ENCODE peak calls at places on chromosomes 3 and 15, in eight cellular contexts. S, K, Q, R, J, Z, O and A are unnamed samples.

GRCh38 chr3:197881601-197882000 is 68.4 kb upstream of the RPL35A start:
- DNase-seq in S (no peak), K (no peak), Q (no peak), R (no peak), J (no peak), Z (no peak), O (no peak), A (no peak)

GRCh38 chr3:187722206-187722612 is 19.9 kb upstream of the RTP2 start:
- DNase-seq in S (no peak), K (no peak), Q (no peak), R (no peak), J (peak; percentile 62), Z (no peak), O (no peak), A (no peak)

GRCh38 chr3:149401215-149401925 is 23.9 kb upstream of the TM4SF1 start:
- DNase-seq in S (no peak), K (peak; percentile 90), Q (no peak), R (no peak), J (no peak), Z (no peak), O (no peak), A (no peak)

GRCh38 chr3:123330441-123330991 is 118.4 kb downstream of the ADCY5 start:
- DNase-seq in S (no peak), K (no peak), Q (peak; percentile 18), R (peak; percentile 58), J (no peak), Z (no peak), O (no peak), A (no peak)

GRCh38 chr3:52072020-52072419 is 15.6 kb upstream of the DUSP7 start:
- DNase-seq in S (no peak), K (no peak), Q (no peak), R (no peak), J (no peak), Z (no peak), O (no peak), A (no peak)

GRCh38 chr3:16999871-17000270 is 115.1 kb downstream of the PLCL2 start:
- DNase-seq in S (no peak), K (no peak), Q (no peak), R (no peak), J (peak; percentile 83), Z (no peak), O (no peak), A (no peak)

GRCh38 chr3:132721479-132722164 is 587 bp downstream of the NPHP3 start:
- DNase-seq in S (peak; percentile 28), K (peak; percentile 67), Q (peak; percentile 65), R (peak; percentile 70), J (peak; percentile 82), Z (peak; percentile 37), O (no peak), A (no peak)

GRCh38 chr3:170357176-170357919 is at the start of gene SKIL:
- DNase-seq in S (peak; percentile 96), K (peak; percentile 96), Q (peak; percentile 98), R (peak; percentile 98), J (peak; percentile 96), Z (peak; percentile 98), O (peak; percentile 96), A (peak; percentile 95)

GRCh38 chr3:151476344-151477018 is 15.6 kb upstream of the IGSF10 start:
- DNase-seq in S (no peak), K (no peak), Q (no peak), R (no peak), J (peak; percentile 10), Z (no peak), O (no peak), A (no peak)

GRCh38 chr3:35929158-35929557 is 289.8 kb downstream of the ARPP21 start:
- DNase-seq in S (no peak), K (peak; percentile 18), Q (no peak), R (no peak), J (no peak), Z (no peak), O (no peak), A (no peak)

GRCh38 chr3:59320080-59320479 is 270.3 kb upstream of the CFAP20DC start:
- DNase-seq in S (no peak), K (no peak), Q (no peak), R (no peak), J (no peak), Z (no peak), O (no peak), A (no peak)

GRCh38 chr3:133038089-133038730 is at the start of gene TMEM108:
- DNase-seq in S (no peak), K (peak; percentile 58), Q (peak; percentile 52), R (peak; percentile 78), J (peak; percentile 98), Z (peak; percentile 8), O (no peak), A (no peak)

GRCh38 chr15:44584162-44584749 is 47.3 kb downstream of the EIF3J start:
- DNase-seq in S (peak; percentile 26), K (no peak), Q (peak; percentile 49), R (no peak), J (peak; percentile 66), Z (no peak), O (peak; percentile 25), A (peak; percentile 13)

GRCh38 chr3:141308588-141309218 is 59.6 kb upstream of the ZBTB38 start:
- DNase-seq in S (no peak), K (peak; percentile 34), Q (peak; percentile 39), R (peak; percentile 30), J (peak; percentile 93), Z (peak; percentile 31), O (no peak), A (no peak)

GRCh38 chr3:146326875-146327543 is 76.1 kb upstream of the PLSCR4 start:
- DNase-seq in S (no peak), K (peak; percentile 82), Q (peak; percentile 49), R (no peak), J (peak; percentile 40), Z (peak; percentile 59), O (no peak), A (no peak)

GRCh38 chr3:143536817-143537535 is 311.3 kb downstream of the SLC9A9 start:
- DNase-seq in S (no peak), K (peak; percentile 32), Q (no peak), R (peak; percentile 39), J (no peak), Z (no peak), O (no peak), A (no peak)

GRCh38 chr15:74185949-74186348 is 12.4 kb downstream of the ISLR start:
- DNase-seq in S (no peak), K (no peak), Q (no peak), R (peak; percentile 2), J (no peak), Z (no peak), O (no peak), A (no peak)

GRCh38 chr3:39398700-39399099 is 7.8 kb upstream of the RPSA start:
- DNase-seq in S (no peak), K (no peak), Q (no peak), R (no peak), J (no peak), Z (no peak), O (no peak), A (no peak)

GRCh38 chr3:71551286-71551919 is 32.1 kb downstream of the FOXP1 start:
- DNase-seq in S (no peak), K (peak; percentile 66), Q (no peak), R (no peak), J (no peak), Z (no peak), O (no peak), A (no peak)

GRCh38 chr3:87788516-87788915 is 270.3 kb downstream of the CGGBP1 start:
- DNase-seq in S (no peak), K (no peak), Q (no peak), R (no peak), J (no peak), Z (no peak), O (no peak), A (no peak)

GRCh38 chr3:118628704-118629341 is 405.8 kb downstream of the IGSF11 start:
- DNase-seq in S (no peak), K (peak; percentile 72), Q (peak; percentile 58), R (peak; percentile 19), J (peak; percentile 92), Z (peak; percentile 61), O (no peak), A (no peak)

GRCh38 chr15:51382787-51383186 is 41.3 kb downstream of the GLDN start:
- DNase-seq in S (no peak), K (peak; percentile 53), Q (no peak), R (no peak), J (peak; percentile 90), Z (peak; percentile 36), O (no peak), A (no peak)

GRCh38 chr3:118742760-118743159 is 291.9 kb downstream of the IGSF11 start:
- DNase-seq in S (no peak), K (no peak), Q (no peak), R (no peak), J (no peak), Z (no peak), O (no peak), A (no peak)

GRCh38 chr3:158314426-158315357 is 204.8 kb downstream of the RSRC1 start:
- DNase-seq in S (no peak), K (no peak), Q (no peak), R (no peak), J (no peak), Z (no peak), O (no peak), A (no peak)
- H3K4me3 ChIP-seq in S (no peak overlapping the region), K (no peak overlapping the region), Q (no peak overlapping the region), R (no peak overlapping the region), J (no peak overlapping the region), Z (no peak overlapping the region), O (no peak overlapping the region), A (no peak overlapping the region)

DNA sequence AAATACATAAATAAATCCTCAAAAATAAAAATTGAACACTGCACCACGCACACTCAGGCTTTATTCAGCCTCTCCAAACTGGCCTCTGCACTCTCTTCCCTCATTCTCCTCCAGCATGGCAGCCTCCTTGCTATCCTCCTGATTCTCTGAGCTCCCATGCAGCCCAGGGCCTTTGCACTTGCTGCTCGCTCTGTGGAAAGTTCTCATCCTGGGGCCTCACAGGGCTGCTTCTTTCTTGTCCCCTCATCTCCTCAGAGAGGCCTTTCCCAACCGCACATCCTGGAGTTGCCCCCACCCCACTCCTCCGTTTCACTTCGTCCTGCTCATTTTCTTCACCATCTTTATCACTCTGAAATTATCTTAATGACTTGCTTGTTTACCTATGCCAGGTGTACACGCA is 123.0 kb downstream of the SHQ1 start:
- DNase-seq in S (no peak), K (no peak), Q (no peak), R (no peak), J (no peak), Z (no peak), O (no peak), A (no peak)
- H3K4me1 ChIP-seq in S (no peaks in the 10 kb centered on the region), K (peaks cover 3% of the 10 kb centered on the region), Q (no peaks in the 10 kb centered on the region), R (peaks cover 21% of the 10 kb centered on the region), J (peaks cover 24% of the 10 kb centered on the region), Z (no peaks in the 10 kb centered on the region), O (no peaks in the 10 kb centered on the region), A (no peaks in the 10 kb centered on the region)

GRCh38 chr3:13702226-13702820 is 153.4 kb downstream of the FBLN2 start:
- DNase-seq in S (no peak), K (no peak), Q (no peak), R (peak; percentile 6), J (no peak), Z (no peak), O (no peak), A (no peak)
- H3K27me3 ChIP-seq in S (no peaks in the 10 kb centered on the region), K (no peaks in the 10 kb centered on the region), Q (peaks cover 4% of the 10 kb centered on the region), R (peaks cover 85% of the 10 kb centered on the region), J (no peaks in the 10 kb centered on the region), Z (no peaks in the 10 kb centered on the region), O (no peaks in the 10 kb centered on the region), A (no peaks in the 10 kb centered on the region)

DNA sequence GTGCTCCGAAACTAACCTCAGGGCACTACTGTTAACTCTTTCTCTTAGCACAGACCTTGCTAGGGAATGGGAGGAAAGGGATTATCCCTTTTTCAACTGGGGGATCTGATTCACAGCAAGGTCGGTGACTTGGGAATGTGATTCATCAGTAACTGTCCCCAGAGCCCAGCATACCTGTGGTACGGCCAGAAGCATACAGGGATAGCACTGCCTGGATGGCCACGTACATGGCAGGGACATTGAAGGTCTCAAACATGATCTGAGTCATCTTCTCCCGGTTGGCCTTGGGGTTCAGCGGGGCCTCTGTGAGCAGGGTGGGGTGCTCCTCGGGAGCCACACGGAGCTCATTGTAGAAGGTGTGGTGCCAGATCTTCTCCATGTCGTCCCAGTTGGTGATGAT is 2.3 kb downstream of the ACTC1 start:
- DNase-seq in S (no peak), K (no peak), Q (no peak), R (no peak), J (no peak), Z (no peak), O (no peak), A (no peak)
- H3K4me3 ChIP-seq in S (no peak overlapping the region), K (no peak overlapping the region), Q (no peak overlapping the region), R (peak overlapping the region; percentile 71), J (no peak overlapping the region), Z (no peak overlapping the region), O (no peak overlapping the region), A (no peak overlapping the region)